ENCODE peak calls at places on chromosomes 6 and 20, in five cellular contexts. B is GM23338, R is astrocyte, D is PC-3, T is fibroblast of lung. I is an unnamed sample.

GRCh38 chr6:149093643-149094042 is 223.9 kb upstream of the TAB2 start:
- DNase-seq in B (no peak), R (peak; percentile 74), D (peak; percentile 59), T (peak; percentile 81), I (peak; percentile 21)

GRCh38 chr20:32017711-32018251 is 7.5 kb downstream of the CCM2L start:
- DNase-seq in B (peak; percentile 100), R (no peak), D (peak; percentile 68), T (no peak), I (peak; percentile 86)

GRCh38 chr20:42138711-42139110 is 520.5 kb upstream of the CHD6 start:
- DNase-seq in B (no peak), R (no peak), D (no peak), T (no peak), I (no peak)

GRCh38 chr6:148747493-148748160 is 797 bp downstream of the UST start:
- DNase-seq in B (peak; percentile 89), R (peak; percentile 17), D (peak; percentile 40), T (peak; percentile 45), I (no peak)

GRCh38 chr6:36177166-36177565 is 19.4 kb upstream of the BRPF3 start:
- DNase-seq in B (no peak), R (no peak), D (no peak), T (no peak), I (no peak)

GRCh38 chr6:35544748-35545361 is 32.2 kb upstream of the TULP1 start:
- DNase-seq in B (peak; percentile 23), R (no peak), D (peak; percentile 53), T (no peak), I (no peak)

GRCh38 chr6:154507209-154507898 is 3.1 kb downstream of the CNKSR3 start:
- DNase-seq in B (no peak), R (no peak), D (no peak), T (no peak), I (no peak)

GRCh38 chr6:64084201-64084663 is 448.6 kb downstream of the PHF3 start:
- DNase-seq in B (no peak), R (no peak), D (peak; percentile 49), T (no peak), I (no peak)

GRCh38 chr6:43838276-43839036 is 68.4 kb downstream of the VEGFA start:
- DNase-seq in B (peak; percentile 78), R (peak; percentile 70), D (peak; percentile 45), T (peak; percentile 77), I (peak; percentile 86)

GRCh38 chr20:45157977-45158376 is 16.7 kb upstream of the PI3 start:
- DNase-seq in B (no peak), R (peak; percentile 81), D (peak; percentile 96), T (peak; percentile 85), I (peak; percentile 23)

GRCh38 chr6:7245668-7246393 is 67.2 kb downstream of the SSR1 start:
- DNase-seq in B (no peak), R (no peak), D (no peak), T (no peak), I (no peak)

GRCh38 chr6:124517339-124517738 is 444.9 kb upstream of the RNF217 start:
- DNase-seq in B (peak; percentile 50), R (no peak), D (no peak), T (no peak), I (no peak)

GRCh38 chr6:170075659-170076223 is 215.1 kb downstream of the DLL1 start:
- DNase-seq in B (no peak), R (no peak), D (no peak), T (no peak), I (peak; percentile 35)

GRCh38 chr20:36270744-36271638 is 34.7 kb downstream of the AAR2 start:
- DNase-seq in B (peak; percentile 45), R (no peak), D (no peak), T (no peak), I (peak; percentile 44)

GRCh38 chr6:8082954-8083858 is 19.0 kb upstream of the BLOC1S5 start:
- DNase-seq in B (no peak), R (peak; percentile 93), D (peak; percentile 94), T (peak; percentile 94), I (no peak)

GRCh38 chr20:53921443-53921973 is 148.9 kb downstream of the BCAS1 start:
- DNase-seq in B (no peak), R (no peak), D (no peak), T (no peak), I (no peak)

GRCh38 chr6:49918787-49919186 is 45.2 kb downstream of the DEFB114 start:
- DNase-seq in B (peak; percentile 49), R (no peak), D (no peak), T (no peak), I (no peak)
- H3K4me2 ChIP-seq in B (peak overlapping the region; percentile 35), R (no peak overlapping the region), D (no peak overlapping the region), T (no peak overlapping the region), I (no peak overlapping the region)

DNA sequence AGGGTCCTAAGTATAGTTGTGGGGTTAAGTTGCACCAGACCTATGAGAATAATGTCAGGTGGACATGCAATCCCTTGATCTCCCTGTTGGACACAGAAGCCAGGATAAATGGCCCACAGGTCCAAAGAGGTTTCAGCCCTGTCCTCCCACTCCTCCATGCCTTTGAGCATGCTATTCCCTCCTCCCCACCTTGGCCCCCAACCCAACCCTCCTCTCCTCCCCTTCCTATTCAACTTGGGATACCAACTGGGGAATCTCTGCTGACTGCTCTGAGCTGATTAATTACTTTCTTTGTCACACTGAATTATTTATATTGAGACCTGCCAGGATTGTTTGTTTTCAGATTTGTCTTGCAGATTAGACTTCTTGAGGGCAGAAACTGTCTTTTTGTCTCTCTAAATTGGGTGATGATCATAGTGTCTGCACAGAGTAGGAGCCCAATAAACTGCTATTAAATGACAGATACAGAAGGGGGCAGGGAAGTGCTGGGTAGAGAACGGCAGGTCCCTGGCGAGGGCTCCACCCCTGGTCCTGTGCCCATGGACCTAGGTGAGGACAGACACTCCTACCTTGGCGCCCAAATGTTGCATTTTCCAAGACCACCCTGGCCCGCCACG is 120.9 kb downstream of the UNC5CL start:
- DNase-seq in B (peak; percentile 10), R (no peak), D (no peak), T (no peak), I (no peak)
- TF ChIP-seq CTCF in B (no peak), R (no peak), D (peak; percentile 8), T (no peak), I (no peak)

DNA sequence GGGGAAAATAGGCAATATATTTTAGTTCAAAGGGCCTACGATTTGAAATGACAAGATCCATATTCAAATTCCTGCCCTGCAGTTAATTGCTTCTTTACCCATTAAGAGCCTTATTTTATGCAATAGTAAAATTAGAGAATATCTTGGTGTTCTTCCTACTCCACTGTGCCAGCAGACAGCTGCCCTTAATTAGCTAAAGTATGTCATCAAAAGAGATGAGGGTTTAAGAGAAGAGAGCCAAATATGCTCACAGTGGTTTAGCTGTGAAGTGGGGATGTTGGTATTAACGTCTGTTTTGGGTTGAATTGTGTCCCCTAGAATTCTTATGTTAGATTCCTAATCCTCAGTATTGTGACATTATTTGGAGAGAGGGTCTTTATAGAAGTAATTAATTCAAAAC is 148.1 kb downstream of the MOXD1 start:
- DNase-seq in B (no peak), R (no peak), D (no peak), T (no peak), I (no peak)
- H3K4me2 ChIP-seq in B (no peak overlapping the region), R (no peak overlapping the region), D (no peak overlapping the region), T (no peak overlapping the region), I (no peak overlapping the region)

GRCh38 chr6:13428528-13429405 is 58.6 kb downstream of the GFOD1 start:
- DNase-seq in B (peak; percentile 37), R (no peak), D (no peak), T (no peak), I (no peak)

GRCh38 chr6:13425971-13426931 is 61.1 kb downstream of the GFOD1 start:
- DNase-seq in B (no peak), R (peak; percentile 83), D (peak; percentile 75), T (peak; percentile 88), I (peak; percentile 90)

GRCh38 chr6:13427346-13427745 is 60.1 kb downstream of the GFOD1 start:
- DNase-seq in B (no peak), R (no peak), D (no peak), T (no peak), I (no peak)

GRCh38 chr6:13429406-13429753 is 58.0 kb downstream of the GFOD1 start:
- DNase-seq in B (no peak), R (no peak), D (no peak), T (no peak), I (no peak)

DNA sequence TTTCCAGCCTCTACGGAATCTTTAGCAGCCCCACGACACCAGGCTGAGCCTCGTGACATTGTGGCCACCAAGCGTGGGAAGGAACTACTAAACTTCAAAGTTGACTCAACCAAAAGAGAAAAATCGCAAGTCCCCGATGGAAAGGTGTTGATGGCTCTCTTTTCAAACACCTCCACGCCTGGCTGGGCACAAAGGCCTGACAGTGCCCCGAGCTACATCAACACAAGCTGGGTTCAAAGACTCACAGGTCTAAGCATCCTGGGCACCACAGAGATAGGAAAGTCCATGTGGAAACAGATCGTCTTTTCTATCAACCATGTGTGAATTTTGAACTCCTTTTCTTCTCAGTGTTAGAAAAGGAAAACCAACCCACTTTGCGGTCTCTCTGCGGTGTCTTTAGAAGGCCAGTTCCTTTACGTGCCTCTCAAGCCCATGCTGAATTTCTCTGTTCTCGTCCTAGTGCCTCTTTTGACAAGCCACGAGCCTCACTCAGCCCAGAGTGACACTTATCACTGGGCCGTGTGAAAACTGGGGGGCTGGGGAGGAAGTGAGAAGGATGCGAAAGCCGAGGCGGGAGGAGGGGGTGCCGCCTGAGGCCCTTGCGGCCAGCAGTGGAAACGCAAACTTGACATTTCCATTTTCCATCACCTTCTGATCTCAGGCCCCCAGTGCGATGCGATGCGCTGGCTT is 59.4 kb downstream of the GFOD1 start:
- DNase-seq in B (peak; percentile 72), R (no peak), D (no peak), T (no peak), I (no peak)
- TF ChIP-seq CTCF in B (peak; percentile 55), R (no peak), D (no peak), T (peak; percentile 26), I (no peak)

DNA sequence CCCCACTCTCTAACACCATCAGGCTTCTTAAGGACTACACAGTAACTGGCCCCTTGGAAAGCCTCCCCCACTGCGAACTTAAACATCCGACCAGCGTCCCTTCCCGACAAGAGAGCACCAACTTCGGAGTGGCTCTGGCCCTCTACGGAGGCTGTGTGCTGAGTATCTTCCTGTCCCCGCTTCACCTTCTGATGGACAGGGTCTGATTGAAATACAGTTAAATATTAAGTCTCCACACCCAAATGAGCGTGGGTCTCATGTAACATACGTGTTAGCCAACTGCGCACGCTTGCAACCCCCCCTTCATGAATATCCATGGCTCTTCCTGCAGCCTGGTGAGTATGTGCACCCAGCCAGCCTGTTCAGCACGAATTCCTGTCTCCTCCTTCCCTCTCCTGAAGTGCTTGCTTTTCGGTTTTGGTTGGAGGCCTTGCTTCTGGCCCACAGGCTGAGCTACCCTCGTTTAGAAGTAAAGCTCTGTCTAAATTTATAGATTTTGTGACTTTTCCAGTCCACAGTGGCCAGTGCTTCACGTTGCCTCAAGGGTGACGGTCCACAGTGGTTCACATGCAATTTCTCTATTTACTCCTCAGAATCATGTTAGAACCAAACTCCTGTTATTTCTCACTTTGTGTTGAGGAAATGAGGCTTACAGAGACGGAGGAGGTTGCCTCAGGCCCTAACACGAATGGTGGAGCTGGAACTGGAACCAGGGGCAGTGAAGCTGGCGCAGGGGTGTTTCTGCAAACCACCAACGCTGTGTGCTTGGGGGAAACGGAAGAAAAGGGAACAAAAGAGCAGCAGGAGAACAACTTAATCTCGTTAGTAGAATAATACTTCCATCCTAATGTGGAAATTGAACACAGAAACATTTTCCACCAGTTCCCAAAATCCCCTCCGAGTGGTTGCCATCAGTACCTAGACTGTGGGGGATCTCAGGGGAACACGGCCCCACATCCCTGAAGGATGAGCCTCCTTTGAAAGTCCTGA is 103.1 kb upstream of the FRMD1 start:
- DNase-seq in B (no peak), R (no peak), D (no peak), T (no peak), I (no peak)
- H3K4me2 ChIP-seq in B (no peak overlapping the region), R (no peak overlapping the region), D (no peak overlapping the region), T (no peak overlapping the region), I (no peak overlapping the region)

I was measured in osteoblast.